ENCODE peak calls at places on chromosome X, in six cellular contexts. One of them, this sample, is unnamed.

GRCh38 chrX:110836982-110837381 is 41.4 kb upstream of the CHRDL1 start:
- DNase-seq in GM13976: no peak
- DNase-seq in lower leg skin: no peak
- DNase-seq in suprapubic skin: no peak
- DNase-seq in epithelial cell of esophagus: no peak
- DNase-seq in astrocyte of the cerebellum: no peak
- DNase-seq in this sample: no peak

GRCh38 chrX:130566028-130566683 is 164.4 kb downstream of the RBMX2 start:
- DNase-seq in GM13976: no peak
- DNase-seq in lower leg skin: no peak
- DNase-seq in suprapubic skin: no peak
- DNase-seq in epithelial cell of esophagus: no peak
- DNase-seq in astrocyte of the cerebellum: no peak
- DNase-seq in this sample: no peak

GRCh38 chrX:121110536-121110935 is 63.1 kb downstream of the GLUD2 start:
- DNase-seq in GM13976: no peak
- DNase-seq in lower leg skin: no peak
- DNase-seq in suprapubic skin: no peak
- DNase-seq in epithelial cell of esophagus: no peak
- DNase-seq in astrocyte of the cerebellum: no peak
- DNase-seq in this sample: no peak

GRCh38 chrX:11787564-11787963 is 29.5 kb downstream of the MSL3 start:
- DNase-seq in GM13976: no peak
- DNase-seq in lower leg skin: peak
- DNase-seq in suprapubic skin: peak
- DNase-seq in epithelial cell of esophagus: peak
- DNase-seq in astrocyte of the cerebellum: peak
- DNase-seq in this sample: no peak

GRCh38 chrX:133983974-133984578 is 1.3 kb downstream of the GPC3 start:
- DNase-seq in GM13976: no peak
- DNase-seq in lower leg skin: no peak
- DNase-seq in suprapubic skin: no peak
- DNase-seq in epithelial cell of esophagus: no peak
- DNase-seq in astrocyte of the cerebellum: no peak
- DNase-seq in this sample: no peak

GRCh38 chrX:73987166-73987565 is 316.8 kb upstream of the ZCCHC13 start:
- DNase-seq in GM13976: peak
- DNase-seq in lower leg skin: no peak
- DNase-seq in suprapubic skin: no peak
- DNase-seq in epithelial cell of esophagus: no peak
- DNase-seq in astrocyte of the cerebellum: no peak
- DNase-seq in this sample: no peak

GRCh38 chrX:31233941-31234496 is 162.2 kb upstream of the FTHL17 start:
- DNase-seq in GM13976: no peak
- DNase-seq in lower leg skin: no peak
- DNase-seq in suprapubic skin: no peak
- DNase-seq in epithelial cell of esophagus: peak
- DNase-seq in astrocyte of the cerebellum: no peak
- DNase-seq in this sample: no peak

GRCh38 chrX:9611436-9612145 is 146.7 kb downstream of the TBL1X start:
- DNase-seq in GM13976: peak
- DNase-seq in lower leg skin: no peak
- DNase-seq in suprapubic skin: no peak
- DNase-seq in epithelial cell of esophagus: no peak
- DNase-seq in astrocyte of the cerebellum: no peak
- DNase-seq in this sample: no peak

GRCh38 chrX:154490021-154490413 is 412 bp downstream of the SLC10A3 start:
- DNase-seq in GM13976: no peak
- DNase-seq in lower leg skin: no peak
- DNase-seq in suprapubic skin: no peak
- DNase-seq in epithelial cell of esophagus: peak
- DNase-seq in astrocyte of the cerebellum: peak
- DNase-seq in this sample: no peak

GRCh38 chrX:13651150-13651549 is 1.8 kb upstream of the TCEANC start:
- DNase-seq in GM13976: no peak
- DNase-seq in lower leg skin: no peak
- DNase-seq in suprapubic skin: no peak
- DNase-seq in epithelial cell of esophagus: no peak
- DNase-seq in astrocyte of the cerebellum: no peak
- DNase-seq in this sample: no peak

GRCh38 chrX:22634081-22634480 is 361.4 kb downstream of the CBLL2 start:
- DNase-seq in GM13976: no peak
- DNase-seq in lower leg skin: no peak
- DNase-seq in suprapubic skin: no peak
- DNase-seq in epithelial cell of esophagus: no peak
- DNase-seq in astrocyte of the cerebellum: peak
- DNase-seq in this sample: no peak

GRCh38 chrX:22247169-22247568 is 25.5 kb upstream of the CBLL2 start:
- DNase-seq in GM13976: no peak
- DNase-seq in lower leg skin: no peak
- DNase-seq in suprapubic skin: no peak
- DNase-seq in epithelial cell of esophagus: peak
- DNase-seq in astrocyte of the cerebellum: no peak
- DNase-seq in this sample: no peak

GRCh38 chrX:73127700-73128241 is 48.5 kb upstream of the PABPC1L2A start:
- DNase-seq in GM13976: no peak
- DNase-seq in lower leg skin: no peak
- DNase-seq in suprapubic skin: no peak
- DNase-seq in epithelial cell of esophagus: peak
- DNase-seq in astrocyte of the cerebellum: no peak
- DNase-seq in this sample: no peak

GRCh38 chrX:2608638-2609430 is 82.3 kb upstream of the CD99 start:
- DNase-seq in GM13976: peak
- DNase-seq in lower leg skin: peak
- DNase-seq in suprapubic skin: peak
- DNase-seq in epithelial cell of esophagus: peak
- DNase-seq in astrocyte of the cerebellum: peak
- DNase-seq in this sample: peak

GRCh38 chrX:49220100-49220499 is 13.0 kb downstream of the CACNA1F start:
- DNase-seq in GM13976: no peak
- DNase-seq in lower leg skin: no peak
- DNase-seq in suprapubic skin: no peak
- DNase-seq in epithelial cell of esophagus: no peak
- DNase-seq in astrocyte of the cerebellum: no peak
- DNase-seq in this sample: no peak

GRCh38 chrX:114058988-114059418 is 524.9 kb upstream of the HTR2C start:
- DNase-seq in GM13976: no peak
- DNase-seq in lower leg skin: no peak
- DNase-seq in suprapubic skin: no peak
- DNase-seq in epithelial cell of esophagus: no peak
- DNase-seq in astrocyte of the cerebellum: no peak
- DNase-seq in this sample: no peak

GRCh38 chrX:96591418-96591817 is 93.2 kb upstream of the DIAPH2 start:
- DNase-seq in GM13976: no peak
- DNase-seq in lower leg skin: no peak
- DNase-seq in suprapubic skin: no peak
- DNase-seq in epithelial cell of esophagus: no peak
- DNase-seq in astrocyte of the cerebellum: no peak
- DNase-seq in this sample: no peak

GRCh38 chrX:1165535-1166196 is 46.8 kb downstream of the CRLF2 start:
- DNase-seq in GM13976: peak
- DNase-seq in lower leg skin: peak
- DNase-seq in suprapubic skin: peak
- DNase-seq in epithelial cell of esophagus: no peak
- DNase-seq in astrocyte of the cerebellum: no peak
- DNase-seq in this sample: no peak

GRCh38 chrX:112025753-112026152 is 56.8 kb downstream of the TRPC5 start:
- DNase-seq in GM13976: no peak
- DNase-seq in lower leg skin: no peak
- DNase-seq in suprapubic skin: no peak
- DNase-seq in epithelial cell of esophagus: no peak
- DNase-seq in astrocyte of the cerebellum: no peak
- DNase-seq in this sample: no peak

GRCh38 chrX:105533951-105534350 is 288.4 kb upstream of the NRK start:
- DNase-seq in GM13976: no peak
- DNase-seq in lower leg skin: no peak
- DNase-seq in suprapubic skin: no peak
- DNase-seq in epithelial cell of esophagus: peak
- DNase-seq in astrocyte of the cerebellum: no peak
- DNase-seq in this sample: no peak
- TF ChIP-seq CTCF in GM13976: no peak
- TF ChIP-seq CTCF in lower leg skin: no peak
- TF ChIP-seq CTCF in suprapubic skin: no peak
- TF ChIP-seq CTCF in epithelial cell of esophagus: no peak
- TF ChIP-seq CTCF in astrocyte of the cerebellum: no peak
- TF ChIP-seq CTCF in this sample: no peak

GRCh38 chrX:39591099-39591498 is 506.7 kb downstream of the BCOR start:
- DNase-seq in GM13976: no peak
- DNase-seq in lower leg skin: no peak
- DNase-seq in suprapubic skin: no peak
- DNase-seq in epithelial cell of esophagus: peak
- DNase-seq in astrocyte of the cerebellum: no peak
- DNase-seq in this sample: no peak
- TF ChIP-seq CTCF in GM13976: no peak
- TF ChIP-seq CTCF in lower leg skin: no peak
- TF ChIP-seq CTCF in suprapubic skin: no peak
- TF ChIP-seq CTCF in epithelial cell of esophagus: no peak
- TF ChIP-seq CTCF in astrocyte of the cerebellum: no peak
- TF ChIP-seq CTCF in this sample: no peak

DNA sequence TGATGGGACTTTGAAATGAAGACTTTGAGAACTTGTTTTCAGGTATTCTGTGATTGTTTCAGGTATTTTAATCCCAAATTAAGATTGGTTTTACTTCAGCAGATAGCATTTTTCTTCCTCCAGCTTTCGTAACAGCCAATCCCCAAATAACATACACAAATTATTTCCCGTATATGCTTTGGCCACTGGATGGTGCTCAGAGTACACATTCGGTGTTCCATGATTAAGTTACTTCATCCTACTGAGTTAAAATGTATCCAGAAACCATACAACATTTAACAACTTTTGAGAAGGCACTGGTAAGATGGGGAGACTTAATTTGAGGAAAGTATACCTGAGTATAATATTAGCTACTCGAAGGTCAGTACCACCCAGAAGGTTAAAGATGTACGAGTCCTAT is 233.4 kb upstream of the FAM47A start:
- DNase-seq in GM13976: no peak
- DNase-seq in lower leg skin: no peak
- DNase-seq in suprapubic skin: no peak
- DNase-seq in epithelial cell of esophagus: peak
- DNase-seq in astrocyte of the cerebellum: peak
- DNase-seq in this sample: no peak
- TF ChIP-seq CTCF in GM13976: no peak
- TF ChIP-seq CTCF in lower leg skin: no peak
- TF ChIP-seq CTCF in suprapubic skin: peak
- TF ChIP-seq CTCF in epithelial cell of esophagus: peak
- TF ChIP-seq CTCF in astrocyte of the cerebellum: peak
- TF ChIP-seq CTCF in this sample: no peak

GRCh38 chrX:65985922-65986588 is 53.8 kb downstream of the VSIG4 start:
- DNase-seq in GM13976: no peak
- DNase-seq in lower leg skin: no peak
- DNase-seq in suprapubic skin: no peak
- DNase-seq in epithelial cell of esophagus: peak
- DNase-seq in astrocyte of the cerebellum: peak
- DNase-seq in this sample: peak
- TF ChIP-seq CTCF in GM13976: peak
- TF ChIP-seq CTCF in lower leg skin: no peak
- TF ChIP-seq CTCF in suprapubic skin: peak
- TF ChIP-seq CTCF in epithelial cell of esophagus: peak
- TF ChIP-seq CTCF in astrocyte of the cerebellum: peak
- TF ChIP-seq CTCF in this sample: peak

GRCh38 chrX:15344106-15344505 is 8.8 kb upstream of the PIGA start:
- DNase-seq in GM13976: no peak
- DNase-seq in lower leg skin: no peak
- DNase-seq in suprapubic skin: no peak
- DNase-seq in epithelial cell of esophagus: no peak
- DNase-seq in astrocyte of the cerebellum: no peak
- DNase-seq in this sample: no peak

GRCh38 chrX:15343075-15343476 is 7.8 kb upstream of the PIGA start:
- DNase-seq in GM13976: no peak
- DNase-seq in lower leg skin: no peak
- DNase-seq in suprapubic skin: no peak
- DNase-seq in epithelial cell of esophagus: peak
- DNase-seq in astrocyte of the cerebellum: no peak
- DNase-seq in this sample: no peak

GRCh38 chrX:15350329-15350996 is 15.1 kb upstream of the PIGA start:
- DNase-seq in GM13976: no peak
- DNase-seq in lower leg skin: no peak
- DNase-seq in suprapubic skin: no peak
- DNase-seq in epithelial cell of esophagus: no peak
- DNase-seq in astrocyte of the cerebellum: no peak
- DNase-seq in this sample: no peak

GRCh38 chrX:15349046-15349445 is 13.7 kb upstream of the PIGA start:
- DNase-seq in GM13976: peak
- DNase-seq in lower leg skin: no peak
- DNase-seq in suprapubic skin: no peak
- DNase-seq in epithelial cell of esophagus: peak
- DNase-seq in astrocyte of the cerebellum: peak
- DNase-seq in this sample: no peak
- TF ChIP-seq CTCF in GM13976: peak
- TF ChIP-seq CTCF in lower leg skin: no peak
- TF ChIP-seq CTCF in suprapubic skin: peak
- TF ChIP-seq CTCF in epithelial cell of esophagus: peak
- TF ChIP-seq CTCF in astrocyte of the cerebellum: peak
- TF ChIP-seq CTCF in this sample: peak

GRCh38 chrX:19638968-19639539 is 123.7 kb upstream of the MAP3K15 start:
- DNase-seq in GM13976: no peak
- DNase-seq in lower leg skin: no peak
- DNase-seq in suprapubic skin: no peak
- DNase-seq in epithelial cell of esophagus: no peak
- DNase-seq in astrocyte of the cerebellum: no peak
- DNase-seq in this sample: no peak
- TF ChIP-seq CTCF in GM13976: no peak
- TF ChIP-seq CTCF in lower leg skin: no peak
- TF ChIP-seq CTCF in suprapubic skin: no peak
- TF ChIP-seq CTCF in epithelial cell of esophagus: no peak
- TF ChIP-seq CTCF in astrocyte of the cerebellum: no peak
- TF ChIP-seq CTCF in this sample: no peak

This sample was measured in GM12864.